ENCODE peak calls at places on chromosome 20, in eight cellular contexts. Y is CD8-positive, alpha-beta T cell; J is cardiac septum; O is heart right ventricle; S is glutamatergic neuron; M is hypothalamus; E is HFFc6; L is NCI-H446 treated with DMSO at 0.1 percent for 48 hours. B is an unnamed sample.

GRCh38 chr20:52402950-52403349 is 211.4 kb upstream of the ZFP64 start:
- DNase-seq in Y (no peak), J (no peak), O (no peak), S (no peak), M (no peak), E (no peak), L (no peak), B (no peak)

GRCh38 chr20:3654326-3655031 is 8.7 kb downstream of the GFRA4 start:
- DNase-seq in Y (no peak), J (peak), O (no peak), S (no peak), M (no peak), E (no peak), L (peak), B (peak)

GRCh38 chr20:4791121-4791520 is 69.4 kb downstream of the PRND start:
- DNase-seq in Y (no peak), J (no peak), O (no peak), S (no peak), M (no peak), E (no peak), L (no peak), B (no peak)

GRCh38 chr20:20472690-20473274 is 104.9 kb downstream of the INSM1 start:
- DNase-seq in Y (no peak), J (no peak), O (no peak), S (no peak), M (no peak), E (no peak), L (no peak), B (no peak)

GRCh38 chr20:38113401-38114325 is 51.4 kb downstream of the TGM2 start:
- DNase-seq in Y (no peak), J (no peak), O (peak), S (no peak), M (no peak), E (no peak), L (no peak), B (no peak)

GRCh38 chr20:47781631-47782030 is 3.6 kb downstream of the SULF2 start:
- DNase-seq in Y (no peak), J (no peak), O (no peak), S (no peak), M (no peak), E (no peak), L (no peak), B (peak)

GRCh38 chr20:20237093-20237959 is 130.6 kb upstream of the INSM1 start:
- DNase-seq in Y (no peak), J (no peak), O (peak), S (peak), M (peak), E (peak), L (peak), B (no peak)

GRCh38 chr20:49028684-49029083 is 17.4 kb upstream of the CSE1L start:
- DNase-seq in Y (no peak), J (no peak), O (no peak), S (no peak), M (no peak), E (peak), L (no peak), B (no peak)

GRCh38 chr20:39825950-39826349 is 863.1 kb downstream of the MAFB start:
- DNase-seq in Y (no peak), J (no peak), O (no peak), S (no peak), M (no peak), E (no peak), L (no peak), B (no peak)

GRCh38 chr20:21796059-21796458 is 90.6 kb downstream of the PAX1 start:
- DNase-seq in Y (no peak), J (no peak), O (no peak), S (no peak), M (no peak), E (no peak), L (no peak), B (no peak)

GRCh38 chr20:52748235-52748950 is 223.8 kb upstream of the TSHZ2 start:
- DNase-seq in Y (no peak), J (no peak), O (no peak), S (no peak), M (no peak), E (no peak), L (peak), B (peak)

GRCh38 chr20:610130-611046 is at the start of gene TCF15:
- DNase-seq in Y (no peak), J (no peak), O (peak), S (peak), M (no peak), E (no peak), L (peak), B (no peak)

B was measured in NCI-H1694.